ENCODE peak calls at places on chromosomes 2 and 18, in five cellular contexts. One of them, this sample, is unnamed.

GRCh38 chr2:217656366-217656765 is 346.4 kb downstream of the TNS1 start:
- DNase-seq in astrocyte of the spinal cord: no peak
- DNase-seq in fibroblast of villous mesenchyme: no peak
- DNase-seq in fibroblast of lung: no peak
- DNase-seq in A549: no peak
- DNase-seq in this sample: no peak

GRCh38 chr2:55309441-55309840 is 40.4 kb upstream of the MTIF2 start:
- DNase-seq in astrocyte of the spinal cord: peak; percentile 71
- DNase-seq in A549: no peak
- DNase-seq in fibroblast of villous mesenchyme: peak; percentile 42
- DNase-seq in fibroblast of lung: peak; percentile 66
- DNase-seq in this sample: no peak

GRCh38 chr2:192007819-192008218 is 160.9 kb upstream of the CAVIN2 start:
- DNase-seq in A549: no peak
- DNase-seq in astrocyte of the spinal cord: peak; percentile 35
- DNase-seq in fibroblast of lung: peak; percentile 44
- DNase-seq in fibroblast of villous mesenchyme: no peak
- DNase-seq in this sample: no peak

GRCh38 chr2:55431982-55432627 is 12.4 kb upstream of the CCDC88A start:
- DNase-seq in fibroblast of lung: peak; percentile 75
- DNase-seq in fibroblast of villous mesenchyme: peak; percentile 65
- DNase-seq in A549: peak; percentile 27
- DNase-seq in astrocyte of the spinal cord: peak; percentile 52
- DNase-seq in this sample: no peak

GRCh38 chr18:42798606-42799005 is 316.9 kb downstream of the RIT2 start:
- DNase-seq in fibroblast of lung: no peak
- DNase-seq in astrocyte of the spinal cord: no peak
- DNase-seq in A549: no peak
- DNase-seq in fibroblast of villous mesenchyme: no peak
- DNase-seq in this sample: no peak

GRCh38 chr2:177888581-177888980 is 184.0 kb downstream of the PDE11A start:
- DNase-seq in fibroblast of villous mesenchyme: no peak
- DNase-seq in A549: no peak
- DNase-seq in fibroblast of lung: no peak
- DNase-seq in astrocyte of the spinal cord: no peak
- DNase-seq in this sample: no peak

GRCh38 chr18:22493255-22493654 is 75.5 kb upstream of the CTAGE1 start:
- DNase-seq in fibroblast of lung: no peak
- DNase-seq in fibroblast of villous mesenchyme: peak; percentile 72
- DNase-seq in A549: no peak
- DNase-seq in astrocyte of the spinal cord: no peak
- DNase-seq in this sample: no peak

GRCh38 chr2:117853873-117854272 is 39.4 kb downstream of the DDX18 start:
- DNase-seq in fibroblast of lung: no peak
- DNase-seq in astrocyte of the spinal cord: no peak
- DNase-seq in A549: no peak
- DNase-seq in fibroblast of villous mesenchyme: no peak
- DNase-seq in this sample: no peak

GRCh38 chr18:63480892-63481291 is 4.1 kb downstream of the SERPINB5 start:
- DNase-seq in fibroblast of villous mesenchyme: no peak
- DNase-seq in A549: no peak
- DNase-seq in fibroblast of lung: no peak
- DNase-seq in astrocyte of the spinal cord: no peak
- DNase-seq in this sample: no peak

GRCh38 chr2:105038383-105039061 is 653 bp downstream of the MRPS9 start:
- DNase-seq in fibroblast of lung: peak; percentile 17
- DNase-seq in fibroblast of villous mesenchyme: peak; percentile 2
- DNase-seq in astrocyte of the spinal cord: peak; percentile 2
- DNase-seq in A549: peak; percentile 2
- DNase-seq in this sample: no peak

GRCh38 chr2:68188831-68189230 is 31.1 kb downstream of the PNO1 start:
- DNase-seq in A549: no peak
- DNase-seq in fibroblast of lung: no peak
- DNase-seq in astrocyte of the spinal cord: no peak
- DNase-seq in fibroblast of villous mesenchyme: no peak
- DNase-seq in this sample: no peak

GRCh38 chr2:68182902-68183301 is 25.2 kb downstream of the PNO1 start:
- DNase-seq in A549: no peak
- DNase-seq in astrocyte of the spinal cord: no peak
- DNase-seq in fibroblast of lung: no peak
- DNase-seq in fibroblast of villous mesenchyme: no peak
- DNase-seq in this sample: no peak

GRCh38 chr2:68190991-68191731 is 33.5 kb downstream of the PNO1 start:
- DNase-seq in astrocyte of the spinal cord: peak; percentile 71
- DNase-seq in fibroblast of villous mesenchyme: peak; percentile 83
- DNase-seq in A549: peak; percentile 31
- DNase-seq in fibroblast of lung: peak; percentile 94
- DNase-seq in this sample: no peak

GRCh38 chr2:68187329-68187728 is 29.6 kb downstream of the PNO1 start:
- DNase-seq in A549: no peak
- DNase-seq in fibroblast of villous mesenchyme: no peak
- DNase-seq in fibroblast of lung: no peak
- DNase-seq in astrocyte of the spinal cord: no peak
- DNase-seq in this sample: no peak

GRCh38 chr2:68185541-68186164 is 28.0 kb downstream of the PNO1 start:
- DNase-seq in fibroblast of villous mesenchyme: peak; percentile 33
- DNase-seq in astrocyte of the spinal cord: peak; percentile 25
- DNase-seq in fibroblast of lung: peak; percentile 56
- DNase-seq in A549: peak; percentile 52
- DNase-seq in this sample: peak; percentile 53
- TF ChIP-seq CTCF in fibroblast of villous mesenchyme: peak; percentile 69
- TF ChIP-seq CTCF in astrocyte of the spinal cord: peak; percentile 78
- TF ChIP-seq CTCF in fibroblast of lung: peak; percentile 69
- TF ChIP-seq CTCF in A549: peak; percentile 87
- TF ChIP-seq CTCF in this sample: peak; percentile 92

DNA sequence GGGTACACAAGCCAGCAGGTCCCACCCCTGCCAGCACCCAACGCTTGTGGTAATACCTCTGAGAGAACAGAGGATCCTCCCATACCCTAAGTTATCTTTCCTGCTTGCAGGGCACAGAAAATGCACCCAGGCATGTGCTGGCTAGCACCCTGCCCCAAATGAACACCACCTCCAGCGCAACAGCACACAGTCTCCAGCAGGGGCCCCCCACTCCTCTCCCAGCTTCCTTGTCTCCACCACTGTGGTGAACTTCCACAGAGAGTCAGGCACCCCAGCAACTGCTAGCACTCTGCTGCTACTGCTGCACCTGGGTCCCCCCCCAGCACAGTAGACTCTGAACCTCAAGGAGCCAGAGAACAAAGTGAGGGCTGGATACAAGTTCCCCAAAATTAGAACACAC is 216.8 kb upstream of the CNTNAP5 start:
- DNase-seq in fibroblast of villous mesenchyme: no peak
- DNase-seq in A549: no peak
- DNase-seq in fibroblast of lung: no peak
- DNase-seq in astrocyte of the spinal cord: no peak
- DNase-seq in this sample: no peak
- TF ChIP-seq CTCF in fibroblast of villous mesenchyme: no peak
- TF ChIP-seq CTCF in A549: no peak
- TF ChIP-seq CTCF in fibroblast of lung: no peak
- TF ChIP-seq CTCF in astrocyte of the spinal cord: no peak
- TF ChIP-seq CTCF in this sample: no peak

DNA sequence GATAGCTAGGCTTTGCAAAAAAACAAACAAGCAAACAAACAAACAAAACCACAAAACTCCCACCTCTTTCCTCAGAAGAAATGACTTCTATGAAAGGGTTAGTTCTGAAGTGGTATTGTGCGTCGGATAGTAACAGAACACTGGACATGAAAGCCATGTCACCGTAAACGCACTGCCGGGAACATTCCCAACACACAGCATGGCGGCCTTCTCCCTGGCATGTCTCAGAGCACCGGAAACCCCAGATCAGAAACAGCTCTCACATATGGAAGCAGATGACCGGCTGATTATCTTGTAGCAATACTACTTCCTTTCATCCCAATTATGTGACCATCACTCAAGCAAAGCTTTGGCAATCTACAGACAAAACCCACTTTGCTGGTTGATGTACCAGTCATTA is 197.8 kb upstream of the PXDN start:
- DNase-seq in A549: no peak
- DNase-seq in fibroblast of villous mesenchyme: no peak
- DNase-seq in astrocyte of the spinal cord: no peak
- DNase-seq in fibroblast of lung: no peak
- DNase-seq in this sample: no peak
- TF ChIP-seq CTCF in A549: no peak
- TF ChIP-seq CTCF in fibroblast of villous mesenchyme: no peak
- TF ChIP-seq CTCF in astrocyte of the spinal cord: no peak
- TF ChIP-seq CTCF in fibroblast of lung: no peak
- TF ChIP-seq CTCF in this sample: no peak

GRCh38 chr2:20051518-20052228 is at the start of gene LAPTM4A:
- DNase-seq in fibroblast of lung: peak; percentile 100
- DNase-seq in fibroblast of villous mesenchyme: peak; percentile 100
- DNase-seq in astrocyte of the spinal cord: peak; percentile 100
- DNase-seq in A549: peak; percentile 99
- DNase-seq in this sample: peak; percentile 99
- TF ChIP-seq CTCF in fibroblast of lung: no peak
- TF ChIP-seq CTCF in fibroblast of villous mesenchyme: no peak
- TF ChIP-seq CTCF in astrocyte of the spinal cord: no peak
- TF ChIP-seq CTCF in A549: no peak
- TF ChIP-seq CTCF in this sample: no peak

GRCh38 chr2:181891966-181892794 is 650 bp downstream of the ITPRID2 start:
- DNase-seq in fibroblast of lung: peak; percentile 63
- DNase-seq in fibroblast of villous mesenchyme: peak; percentile 71
- DNase-seq in astrocyte of the spinal cord: peak; percentile 80
- DNase-seq in A549: peak; percentile 30
- DNase-seq in this sample: peak; percentile 65
- TF ChIP-seq CTCF in fibroblast of lung: no peak
- TF ChIP-seq CTCF in fibroblast of villous mesenchyme: no peak
- TF ChIP-seq CTCF in astrocyte of the spinal cord: peak; percentile 11
- TF ChIP-seq CTCF in A549: no peak
- TF ChIP-seq CTCF in this sample: no peak

DNA sequence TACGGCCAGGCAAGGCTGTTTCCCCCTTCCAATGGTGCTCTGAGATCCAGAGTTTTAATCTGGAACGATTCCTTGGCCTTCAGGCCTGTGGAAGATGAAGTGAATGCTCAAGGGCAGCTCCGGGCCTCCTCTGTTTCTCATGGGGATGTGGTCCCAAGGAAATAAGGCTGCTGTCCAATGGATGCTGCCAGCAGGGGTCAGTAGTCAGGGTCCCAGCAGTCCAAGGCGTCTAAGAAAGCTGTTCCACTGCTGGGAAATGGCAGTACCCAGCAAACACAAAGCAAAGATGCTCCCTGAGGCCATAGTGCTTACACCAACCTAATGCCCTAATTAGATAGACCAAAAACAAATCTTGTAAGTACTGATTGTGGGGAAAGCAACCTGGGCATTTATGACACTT is 12.5 kb downstream of the NMS start:
- DNase-seq in fibroblast of villous mesenchyme: no peak
- DNase-seq in fibroblast of lung: no peak
- DNase-seq in astrocyte of the spinal cord: no peak
- DNase-seq in A549: peak; percentile 12
- DNase-seq in this sample: no peak
- TF ChIP-seq CTCF in fibroblast of villous mesenchyme: no peak
- TF ChIP-seq CTCF in fibroblast of lung: no peak
- TF ChIP-seq CTCF in astrocyte of the spinal cord: no peak
- TF ChIP-seq CTCF in A549: peak; percentile 15
- TF ChIP-seq CTCF in this sample: no peak

GRCh38 chr2:188978291-188979081 is 4.3 kb downstream of the COL3A1 start:
- DNase-seq in fibroblast of villous mesenchyme: peak; percentile 86
- DNase-seq in astrocyte of the spinal cord: peak; percentile 89
- DNase-seq in fibroblast of lung: peak; percentile 76
- DNase-seq in A549: no peak
- DNase-seq in this sample: no peak
- TF ChIP-seq CTCF in fibroblast of villous mesenchyme: peak; percentile 27
- TF ChIP-seq CTCF in astrocyte of the spinal cord: peak; percentile 32
- TF ChIP-seq CTCF in fibroblast of lung: peak; percentile 40
- TF ChIP-seq CTCF in A549: peak; percentile 63
- TF ChIP-seq CTCF in this sample: no peak